ENCODE peak calls at places on chromosome 4, in eight cellular contexts. U, S, X, Y, M, J, O and Q are unnamed samples.

GRCh38 chr4:129264008-129264657 is 168.2 kb downstream of the C4orf33 start:
- DNase-seq in U (no peak), X (no peak), M (no peak), J (no peak), S (no peak), O (no peak), Y (no peak), Q (no peak)

GRCh38 chr4:152246659-152247058 is 289.2 kb downstream of the FBXW7 start:
- DNase-seq in Y (no peak), U (no peak), O (no peak), M (no peak), X (no peak), J (no peak), S (no peak), Q (no peak)

GRCh38 chr4:25970241-25970675 is 56.2 kb downstream of the SMIM20 start:
- DNase-seq in M (no peak), U (no peak), S (no peak), X (no peak), Y (no peak), O (no peak), J (peak), Q (no peak)

GRCh38 chr4:87679449-87680169 is 29.5 kb downstream of the DMP1 start:
- DNase-seq in M (peak), J (peak), U (peak), X (peak), Y (peak), S (no peak), O (peak), Q (peak)

GRCh38 chr4:86117781-86118302 is 242.0 kb downstream of the MAPK10 start:
- DNase-seq in S (no peak), U (no peak), J (no peak), M (no peak), O (no peak), Y (no peak), X (no peak), Q (no peak)

GRCh38 chr4:5572114-5572513 is 136.2 kb downstream of the EVC2 start:
- DNase-seq in O (no peak), J (no peak), X (no peak), U (no peak), M (no peak), Y (no peak), S (no peak), Q (peak)

GRCh38 chr4:182205293-182205692 is 37.9 kb upstream of the TENM3 start:
- DNase-seq in U (no peak), J (no peak), M (no peak), S (no peak), O (no peak), X (no peak), Y (no peak), Q (no peak)

GRCh38 chr4:27018910-27019309 is 158.3 kb downstream of the STIM2 start:
- DNase-seq in J (no peak), U (no peak), S (no peak), M (no peak), Y (no peak), O (no peak), X (no peak), Q (no peak)

GRCh38 chr4:87077834-87078585 is 142.4 kb downstream of the KLHL8 start:
- DNase-seq in Y (no peak), J (no peak), S (no peak), X (no peak), U (peak), M (no peak), O (no peak), Q (peak)

GRCh38 chr4:153001626-153002025 is 65.5 kb downstream of the FHDC1 start:
- DNase-seq in U (no peak), Y (no peak), X (no peak), S (no peak), O (no peak), M (no peak), J (no peak), Q (no peak)

GRCh38 chr4:182483685-182484084 is 240.5 kb downstream of the TENM3 start:
- DNase-seq in U (no peak), S (no peak), Y (no peak), O (no peak), J (no peak), X (no peak), M (no peak), Q (no peak)

GRCh38 chr4:11914406-11914805 is 485.7 kb upstream of the HS3ST1 start:
- DNase-seq in U (peak), Y (no peak), S (no peak), J (no peak), X (no peak), M (no peak), O (no peak), Q (peak)

GRCh38 chr4:180566492-180566891 is 1676.7 kb upstream of the TENM3 start:
- DNase-seq in Y (no peak), X (no peak), S (no peak), M (no peak), J (no peak), O (no peak), U (no peak), Q (no peak)

GRCh38 chr4:86092684-86093083 is 267.2 kb downstream of the MAPK10 start:
- DNase-seq in J (no peak), Y (peak), M (no peak), U (peak), O (no peak), S (no peak), X (no peak), Q (no peak)

GRCh38 chr4:89352541-89352940 is 44.9 kb upstream of the GPRIN3 start:
- DNase-seq in O (no peak), M (no peak), U (no peak), X (no peak), S (no peak), J (no peak), Y (no peak), Q (no peak)

GRCh38 chr4:67549123-67549522 is 3.8 kb upstream of the CENPC start:
- DNase-seq in S (no peak), Y (peak), J (no peak), M (no peak), X (no peak), O (no peak), U (peak), Q (no peak)

GRCh38 chr4:142777045-142777743 is 68.9 kb downstream of the INPP4B start:
- DNase-seq in O (no peak), U (no peak), X (no peak), S (no peak), M (no peak), J (peak), Y (no peak), Q (no peak)

GRCh38 chr4:134278675-134279074 is 77.1 kb upstream of the PABPC4L start:
- DNase-seq in O (no peak), Y (peak), X (no peak), S (no peak), J (no peak), M (peak), U (no peak), Q (no peak)